ENCODE peak calls at places on chromosomes 16 and 17, in five cellular contexts. Q, Y, K, S and N are unnamed samples.

GRCh38 chr17:74130841-74131240 is 72.6 kb upstream of the RPL38 start:
- DNase-seq in Q (no peak), Y (no peak), K (no peak), S (no peak), N (no peak)

GRCh38 chr17:44093231-44093900 is 22.8 kb downstream of the G6PC3 start:
- DNase-seq in Q (no peak), Y (no peak), K (no peak), S (no peak), N (no peak)

GRCh38 chr16:88560722-88561484 is 9.3 kb upstream of the ZC3H18 start:
- DNase-seq in Q (peak), Y (peak), K (no peak), S (no peak), N (no peak)

GRCh38 chr17:12673788-12674187 is 8.1 kb downstream of the MYOCD start:
- DNase-seq in Q (no peak), Y (no peak), K (no peak), S (no peak), N (peak)

GRCh38 chr16:84396537-84397008 is 28.2 kb downstream of the ATP2C2 start:
- DNase-seq in Q (no peak), Y (no peak), K (no peak), S (no peak), N (peak)

GRCh38 chr16:86087011-86087453 is 188.1 kb downstream of the IRF8 start:
- DNase-seq in Q (no peak), Y (no peak), K (peak), S (no peak), N (no peak)

GRCh38 chr16:22694887-22695382 is 119.0 kb upstream of the HS3ST2 start:
- DNase-seq in Q (peak), Y (no peak), K (no peak), S (no peak), N (no peak)

GRCh38 chr17:13510062-13510461 is 91.7 kb downstream of the HS3ST3A1 start:
- DNase-seq in Q (peak), Y (no peak), K (no peak), S (no peak), N (no peak)

GRCh38 chr16:49952386-49952785 is 72.6 kb upstream of the CNEP1R1 start:
- DNase-seq in Q (peak), Y (no peak), K (no peak), S (no peak), N (peak)

GRCh38 chr16:77657016-77657415 is 65.3 kb upstream of the NUDT7 start:
- DNase-seq in Q (no peak), Y (no peak), K (no peak), S (no peak), N (no peak)

GRCh38 chr17:65453204-65453931 is 108.1 kb downstream of the AXIN2 start:
- DNase-seq in Q (no peak), Y (no peak), K (no peak), S (no peak), N (peak)

GRCh38 chr17:77968788-77969187 is 10.3 kb downstream of the TNRC6C start:
- DNase-seq in Q (no peak), Y (no peak), K (no peak), S (no peak), N (no peak)

GRCh38 chr16:73063284-73063733 is 15.4 kb upstream of the ZFHX3 start:
- DNase-seq in Q (no peak), Y (no peak), K (no peak), S (no peak), N (no peak)

GRCh38 chr16:9378876-9379275 is 287.4 kb downstream of the HAPSTR1 start:
- DNase-seq in Q (no peak), Y (no peak), K (no peak), S (no peak), N (no peak)

GRCh38 chr16:154223-155030 is 2.0 kb downstream of the HBZ start:
- DNase-seq in Q (no peak), Y (peak), K (peak), S (no peak), N (peak)

GRCh38 chr16:16175296-16175695 is 48.0 kb downstream of the ABCC6 start:
- DNase-seq in Q (no peak), Y (no peak), K (no peak), S (no peak), N (no peak)

GRCh38 chr17:64006361-64007088 is 8.4 kb downstream of the PRR29 start:
- DNase-seq in Q (no peak), Y (no peak), K (no peak), S (no peak), N (no peak)

GRCh38 chr17:5950871-5951270 is 119.3 kb upstream of the WSCD1 start:
- DNase-seq in Q (no peak), Y (no peak), K (no peak), S (no peak), N (no peak)

GRCh38 chr17:44780845-44781480 is 22.2 kb downstream of the ADAM11 start:
- DNase-seq in Q (no peak), Y (no peak), K (no peak), S (no peak), N (no peak)

DNA sequence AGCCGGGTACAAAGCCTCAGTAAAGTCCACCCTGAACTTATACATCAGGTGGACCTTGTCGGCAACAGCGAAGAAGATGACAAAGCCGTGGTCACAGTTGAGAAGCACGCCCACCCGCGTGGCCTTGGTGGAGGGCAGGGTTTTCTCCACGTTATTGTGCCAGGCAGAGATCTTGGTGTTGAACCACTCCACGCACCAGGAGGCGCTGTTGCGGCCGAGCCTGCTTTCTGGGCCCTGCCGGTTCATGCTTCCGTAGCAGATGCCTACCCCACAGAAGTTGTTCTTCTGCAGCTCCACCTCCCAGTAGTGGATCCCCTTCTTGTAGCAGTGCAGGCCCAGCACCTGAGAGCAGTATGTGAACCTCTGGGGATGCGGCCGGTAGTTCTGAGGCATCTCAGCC is 22.1 kb downstream of the TRIM25 start:
- DNase-seq in Q (peak), Y (peak), K (no peak), S (peak), N (no peak)
- TF ChIP-seq CTCF in Q (peak), Y (no peak), K (no peak), S (peak), N (peak)

DNA sequence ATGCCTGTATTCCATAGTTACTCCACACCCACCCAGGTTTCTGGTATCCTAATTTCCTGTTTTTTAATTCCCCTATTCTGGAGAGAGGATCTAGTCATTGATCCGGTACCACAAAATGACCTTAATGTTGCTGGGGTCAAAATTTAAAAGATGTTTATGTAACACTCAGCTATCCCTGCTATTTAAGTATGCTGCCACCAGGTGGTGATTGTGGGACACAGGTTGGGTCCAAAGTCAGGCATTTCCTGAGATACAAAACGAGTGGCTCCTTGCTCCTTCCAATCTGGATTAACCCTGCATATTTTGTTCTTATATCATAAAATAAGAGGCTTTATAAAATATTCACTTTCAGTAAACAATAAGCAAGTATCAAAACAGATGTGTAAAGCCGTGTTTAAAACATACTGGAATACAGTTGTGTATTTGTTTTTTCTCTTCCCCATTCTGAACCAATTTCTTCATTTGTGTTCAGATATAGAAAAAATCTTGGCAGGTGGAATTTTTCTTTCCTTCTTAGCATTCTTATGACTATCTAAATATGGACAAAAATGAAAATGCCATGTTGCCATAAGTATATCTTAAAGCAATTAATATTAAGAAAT is 16.3 kb downstream of the HS3ST4 start:
- DNase-seq in Q (peak), Y (peak), K (no peak), S (no peak), N (peak)
- TF ChIP-seq CTCF in Q (peak), Y (peak), K (peak), S (no peak), N (peak)

DNA sequence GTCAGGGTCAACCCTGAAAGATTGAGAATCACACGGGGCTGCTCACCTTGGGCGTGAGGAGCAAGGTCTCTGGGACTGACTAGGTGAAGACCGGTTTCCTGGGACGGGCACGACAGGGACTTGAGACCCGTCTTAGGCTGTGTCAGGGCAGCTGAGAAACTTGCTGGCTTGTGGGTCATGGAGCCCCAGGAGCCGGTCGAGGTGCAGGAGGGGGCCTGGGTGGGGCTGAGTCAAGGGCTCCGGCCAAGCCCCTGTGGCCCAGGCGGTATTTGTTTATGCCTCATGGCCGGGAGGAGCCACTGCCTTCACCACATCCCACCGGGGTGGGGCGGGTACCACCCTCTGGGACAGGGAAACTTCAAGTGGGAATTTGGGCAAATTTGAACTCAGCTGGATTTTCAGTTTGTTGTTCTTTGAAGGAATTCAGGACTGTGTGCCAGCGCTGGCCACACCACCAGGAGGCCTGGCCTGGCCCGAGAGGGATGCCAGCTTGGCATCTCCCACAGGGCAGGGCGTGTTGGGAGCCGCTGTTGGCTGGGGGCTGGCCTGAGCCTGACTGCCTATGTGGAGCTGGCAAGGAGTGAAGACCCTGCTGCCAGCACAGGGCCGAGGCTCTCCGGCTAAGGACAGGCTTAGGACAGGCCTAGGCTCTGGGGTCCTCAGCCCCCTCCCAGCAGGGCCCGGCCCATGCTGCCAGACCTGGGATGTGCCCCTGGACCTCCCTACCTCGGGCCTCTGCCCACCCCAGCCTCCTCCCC is 116.1 kb downstream of the METRNL start:
- DNase-seq in Q (peak), Y (no peak), K (peak), S (no peak), N (no peak)
- TF ChIP-seq CTCF in Q (no peak), Y (no peak), K (no peak), S (no peak), N (peak)

DNA sequence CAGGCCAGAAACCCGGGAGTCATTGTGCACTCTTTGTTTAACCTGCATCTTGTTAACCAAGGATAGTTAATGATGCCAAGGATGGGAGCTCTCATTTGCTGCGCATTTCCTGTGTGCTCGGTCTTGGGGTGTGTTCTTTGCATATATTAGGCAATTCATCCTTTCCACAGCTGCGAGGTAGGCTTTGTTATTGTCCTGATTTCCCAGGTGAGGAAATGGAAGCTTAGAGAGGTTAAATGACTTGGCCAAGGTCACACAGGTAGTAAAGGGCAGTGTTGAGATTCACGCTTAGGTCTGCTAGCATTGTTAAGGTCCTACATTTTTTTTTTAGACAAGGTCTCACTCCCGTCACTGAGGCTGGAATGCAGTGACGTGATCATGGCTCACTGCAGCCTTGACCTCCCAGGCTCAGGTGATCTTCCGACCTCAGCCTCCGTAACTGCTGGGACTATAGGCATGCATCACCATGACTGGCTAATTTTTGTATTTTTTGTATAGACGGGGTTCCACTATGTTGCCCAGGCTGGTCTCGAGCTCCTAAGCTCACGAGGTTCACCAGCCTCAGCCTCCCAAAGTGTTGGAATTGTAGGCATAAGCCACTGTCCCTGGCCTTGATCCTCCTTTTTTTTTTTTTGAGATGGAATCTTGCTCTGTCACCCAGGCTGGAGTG is 5.0 kb upstream of the LRRC75A start:
- DNase-seq in Q (no peak), Y (no peak), K (no peak), S (no peak), N (no peak)
- TF ChIP-seq CTCF in Q (no peak), Y (no peak), K (no peak), S (no peak), N (no peak)

GRCh38 chr16:6035161-6035560 is 937.6 kb upstream of the EEF2KMT start:
- DNase-seq in Q (no peak), Y (no peak), K (no peak), S (no peak), N (no peak)

GRCh38 chr16:6031567-6031966 is 934.0 kb upstream of the EEF2KMT start:
- DNase-seq in Q (no peak), Y (no peak), K (no peak), S (no peak), N (no peak)

GRCh38 chr16:6027733-6028132 is 930.1 kb upstream of the EEF2KMT start:
- DNase-seq in Q (no peak), Y (no peak), K (no peak), S (no peak), N (no peak)

GRCh38 chr16:6031102-6031501 is 933.5 kb upstream of the EEF2KMT start:
- DNase-seq in Q (no peak), Y (no peak), K (no peak), S (no peak), N (no peak)

DNA sequence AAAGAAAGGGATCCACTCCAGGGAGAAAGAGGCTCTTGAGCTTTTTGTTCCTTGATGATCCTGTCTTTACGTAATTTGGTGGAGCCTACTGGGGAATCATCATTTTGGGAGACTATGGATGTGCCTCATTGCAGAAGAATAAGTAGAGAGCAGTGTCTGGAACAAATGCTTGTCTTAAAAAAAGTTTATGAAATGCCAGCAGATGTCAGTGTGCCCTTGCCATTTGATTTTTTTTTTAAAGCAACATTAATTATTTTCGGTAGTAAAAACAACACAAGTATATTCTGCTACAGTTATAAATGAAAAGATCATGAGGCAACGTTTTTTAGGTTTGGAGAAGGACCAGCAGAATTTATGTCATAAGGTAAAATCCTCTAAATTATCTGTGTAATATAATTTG is 934.8 kb upstream of the EEF2KMT start:
- DNase-seq in Q (no peak), Y (no peak), K (no peak), S (no peak), N (no peak)
- TF ChIP-seq CTCF in Q (no peak), Y (no peak), K (peak), S (no peak), N (no peak)

GRCh38 chr16:3472878-3473595 is 22.3 kb downstream of the C16orf90 start:
- DNase-seq in Q (no peak), Y (no peak), K (no peak), S (no peak), N (no peak)
- TF ChIP-seq CTCF in Q (no peak), Y (no peak), K (no peak), S (no peak), N (no peak)

GRCh38 chr17:82350182-82351030 is 8.6 kb upstream of the TEX19 start:
- DNase-seq in Q (no peak), Y (no peak), K (no peak), S (no peak), N (no peak)
- TF ChIP-seq CTCF in Q (no peak), Y (no peak), K (no peak), S (no peak), N (no peak)

DNA sequence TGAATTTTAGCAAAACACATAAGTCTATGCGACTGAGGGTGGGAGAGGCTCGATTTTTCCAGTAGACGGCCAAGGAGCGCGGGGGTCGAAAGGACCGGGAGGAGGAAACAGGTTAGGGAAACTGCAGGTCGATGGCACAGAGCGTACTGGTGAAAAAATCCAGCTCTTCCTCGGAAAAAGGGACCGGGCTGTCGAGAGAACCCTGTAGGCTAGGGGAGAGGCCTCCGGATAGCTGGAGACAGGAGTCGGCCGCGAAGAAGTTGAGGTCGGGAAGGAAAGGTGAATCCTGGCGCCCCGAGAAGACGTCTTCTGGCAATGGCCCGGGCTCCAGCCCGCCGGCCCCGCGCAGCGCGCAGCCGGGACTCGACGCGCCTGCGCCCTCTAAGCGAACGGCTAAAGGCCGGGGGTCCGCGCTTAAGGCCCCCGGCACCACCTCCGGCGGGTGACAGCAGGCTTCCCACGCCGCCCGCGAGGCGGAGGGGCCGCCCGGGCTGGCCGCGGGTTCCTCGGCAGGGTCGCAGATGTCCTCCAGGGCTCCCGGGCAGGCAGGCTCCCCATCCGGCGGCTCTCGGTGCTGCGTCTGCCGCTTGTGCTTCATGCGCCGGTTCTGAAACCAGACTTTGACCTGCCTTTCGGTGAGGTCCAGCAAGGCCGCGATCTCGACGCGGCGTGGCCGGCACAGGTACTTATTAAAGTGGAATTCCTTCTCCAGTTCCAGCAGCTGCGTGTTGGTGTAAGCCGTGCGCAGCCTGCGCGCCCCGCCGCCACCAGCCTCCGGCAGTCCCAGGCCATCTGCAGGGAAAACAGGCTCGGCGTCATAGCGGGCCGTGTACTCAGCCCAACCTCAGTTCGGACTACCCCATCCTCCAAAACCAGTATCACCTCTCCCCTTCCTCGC is 1.7 kb downstream of the HOXB2 start:
- DNase-seq in Q (peak), Y (no peak), K (no peak), S (no peak), N (peak)
- TF ChIP-seq CTCF in Q (no peak), Y (no peak), K (no peak), S (no peak), N (no peak)

GRCh38 chr17:50281739-50282401 is 7.6 kb downstream of the TMEM92 start:
- DNase-seq in Q (no peak), Y (no peak), K (no peak), S (no peak), N (no peak)

GRCh38 chr17:50279181-50279526 is 4.9 kb downstream of the TMEM92 start:
- DNase-seq in Q (no peak), Y (no peak), K (no peak), S (no peak), N (peak)

GRCh38 chr17:50279639-50280038 is 5.4 kb downstream of the TMEM92 start:
- DNase-seq in Q (no peak), Y (no peak), K (no peak), S (no peak), N (no peak)

GRCh38 chr17:50280068-50280467 is 5.8 kb downstream of the TMEM92 start:
- DNase-seq in Q (no peak), Y (no peak), K (no peak), S (no peak), N (no peak)

GRCh38 chr17:50280801-50281441 is 6.7 kb downstream of the TMEM92 start:
- DNase-seq in Q (no peak), Y (no peak), K (no peak), S (no peak), N (no peak)
- TF ChIP-seq CTCF in Q (no peak), Y (no peak), K (no peak), S (no peak), N (no peak)